ENCODE peak calls at places on chromosome 15, in nine cellular contexts. X is kidney glomerular epithelial cell; J is left cardiac atrium; V is GM23338; N is T-cell; G is HT-29; U is lower lobe of right lung; H is nucleus accumbens; M is stimulated activated naive CD8-positive, alpha-beta T cell treated with anti-CD3 and anti-CD28 coated beads, Interleukin-15, Interleukin-2, amounts not matched to agents 100 U/mL and 50 U/mL, for 24 hours. P is an unnamed sample.

GRCh38 chr15:40252141-40252437 is 13.2 kb downstream of the PAK6 start:
- DNase-seq in X (no peak), J (no peak), V (no peak), N (no peak), G (no peak), U (no peak), H (no peak), M (no peak), P (no peak)

GRCh38 chr15:63134245-63134644 is 12.6 kb downstream of the LACTB start:
- DNase-seq in X (no peak), J (no peak), V (peak; percentile 37), N (no peak), G (no peak), U (no peak), H (no peak), M (no peak), P (no peak)

GRCh38 chr15:74964794-74965193 is 8.2 kb upstream of the RPP25 start:
- DNase-seq in X (peak; percentile 4), J (no peak), V (no peak), N (no peak), G (no peak), U (no peak), H (no peak), M (no peak), P (no peak)

GRCh38 chr15:58598829-58599210 is 150.7 kb downstream of the ADAM10 start:
- DNase-seq in X (no peak), J (no peak), V (no peak), N (no peak), G (no peak), U (no peak), H (no peak), M (no peak), P (no peak)

GRCh38 chr15:40336129-40337122 is 4.3 kb downstream of the CCDC9B start:
- DNase-seq in X (no peak), J (no peak), V (peak; percentile 72), N (no peak), G (no peak), U (no peak), H (no peak), M (peak; percentile 27), P (no peak)

GRCh38 chr15:74316116-74316515 is 51.3 kb downstream of the CYP11A1 start:
- DNase-seq in X (no peak), J (no peak), V (no peak), N (no peak), G (no peak), U (no peak), H (no peak), M (no peak), P (no peak)

GRCh38 chr15:64809649-64810498 is 15.6 kb downstream of the PIF1 start:
- DNase-seq in X (peak; percentile 68), J (peak; percentile 87), V (peak; percentile 97), N (peak; percentile 62), G (peak; percentile 93), U (peak; percentile 79), H (peak; percentile 47), M (peak; percentile 86), P (peak; percentile 91)

GRCh38 chr15:49343546-49343945 is 79.5 kb upstream of the FGF7 start:
- DNase-seq in X (no peak), J (no peak), V (peak; percentile 14), N (no peak), G (no peak), U (no peak), H (no peak), M (no peak), P (no peak)

GRCh38 chr15:29939404-29939803 is 117.1 kb upstream of the TJP1 start:
- DNase-seq in X (peak; percentile 10), J (no peak), V (no peak), N (no peak), G (no peak), U (no peak), H (no peak), M (no peak), P (no peak)

GRCh38 chr15:51067510-51067909 is 27.2 kb downstream of the TNFAIP8L3 start:
- DNase-seq in X (no peak), J (no peak), V (no peak), N (no peak), G (no peak), U (no peak), H (no peak), M (no peak), P (no peak)

GRCh38 chr15:75815811-75816719 is 27.2 kb upstream of the UBE2Q2 start:
- DNase-seq in X (no peak), J (no peak), V (no peak), N (no peak), G (no peak), U (no peak), H (no peak), M (no peak), P (no peak)

GRCh38 chr15:93941687-93942086 is 289.7 kb upstream of the MCTP2 start:
- DNase-seq in X (no peak), J (no peak), V (no peak), N (no peak), G (no peak), U (no peak), H (no peak), M (no peak), P (no peak)

GRCh38 chr15:65634381-65634780 is 12.6 kb downstream of the SLC24A1 start:
- DNase-seq in X (no peak), J (no peak), V (no peak), N (no peak), G (no peak), U (no peak), H (no peak), M (no peak), P (no peak)

GRCh38 chr15:43187544-43188155 is 2.4 kb downstream of the CCNDBP1 start:
- DNase-seq in X (peak; percentile 43), J (no peak), V (peak; percentile 74), N (no peak), G (peak; percentile 52), U (no peak), H (no peak), M (no peak), P (peak; percentile 73)

GRCh38 chr15:67832965-67833503 is 6.8 kb downstream of the RNU6-1 start:
- DNase-seq in X (no peak), J (no peak), V (peak; percentile 84), N (no peak), G (peak; percentile 8), U (no peak), H (no peak), M (no peak), P (no peak)

GRCh38 chr15:48806151-48806550 is 4.7 kb downstream of the CEP152 start:
- DNase-seq in X (no peak), J (peak; percentile 30), V (peak; percentile 40), N (no peak), G (no peak), U (no peak), H (no peak), M (no peak), P (no peak)

GRCh38 chr15:49902791-49903481 is 216.1 kb downstream of the ATP8B4 start:
- DNase-seq in X (no peak), J (no peak), V (no peak), N (no peak), G (no peak), U (no peak), H (no peak), M (no peak), P (no peak)

GRCh38 chr15:62606376-62607164 is 436.0 kb upstream of the TPM1 start:
- DNase-seq in X (peak; percentile 97), J (no peak), V (no peak), N (no peak), G (no peak), U (no peak), H (no peak), M (no peak), P (no peak)

GRCh38 chr15:69666441-69666882 is 213.8 kb downstream of the RPLP1 start:
- DNase-seq in X (peak; percentile 33), J (peak; percentile 36), V (no peak), N (no peak), G (no peak), U (peak; percentile 59), H (no peak), M (peak; percentile 40), P (no peak)

GRCh38 chr15:74831813-74832495 is 5.5 kb downstream of the CPLX3 start:
- DNase-seq in X (no peak), J (no peak), V (no peak), N (no peak), G (no peak), U (no peak), H (no peak), M (no peak), P (no peak)

GRCh38 chr15:61879219-61879618 is 181.0 kb downstream of the VPS13C start:
- DNase-seq in X (no peak), J (no peak), V (no peak), N (no peak), G (peak; percentile 83), U (no peak), H (no peak), M (no peak), P (peak; percentile 13)

GRCh38 chr15:45548753-45549520 is 26.4 kb upstream of the SLC30A4 start:
- DNase-seq in X (no peak), J (no peak), V (peak; percentile 8), N (no peak), G (no peak), U (no peak), H (no peak), M (no peak), P (no peak)

GRCh38 chr15:27133244-27133643 is 162.3 kb downstream of the GABRG3 start:
- DNase-seq in X (no peak), J (no peak), V (no peak), N (no peak), G (no peak), U (no peak), H (no peak), M (no peak), P (no peak)

GRCh38 chr15:31495281-31495680 is 168.6 kb downstream of the KLF13 start:
- DNase-seq in X (no peak), J (no peak), V (no peak), N (no peak), G (no peak), U (no peak), H (no peak), M (no peak), P (no peak)

GRCh38 chr15:75138016-75138999 is 63.4 kb upstream of the C15orf39 start:
- DNase-seq in X (peak; percentile 54), J (no peak), V (no peak), N (no peak), G (no peak), U (no peak), H (no peak), M (no peak), P (no peak)

GRCh38 chr15:50358805-50359204 is 3.8 kb upstream of the GABPB1 start:
- DNase-seq in X (no peak), J (no peak), V (peak; percentile 61), N (no peak), G (peak; percentile 75), U (no peak), H (no peak), M (peak; percentile 28), P (peak; percentile 62)

GRCh38 chr15:82093325-82093724 is 47.5 kb upstream of the MEX3B start:
- DNase-seq in X (no peak), J (no peak), V (no peak), N (no peak), G (no peak), U (no peak), H (no peak), M (no peak), P (no peak)

GRCh38 chr15:68312701-68313204 is 35.2 kb downstream of the FEM1B start:
- DNase-seq in X (no peak), J (no peak), V (no peak), N (no peak), G (no peak), U (no peak), H (no peak), M (no peak), P (no peak)

GRCh38 chr15:100292010-100292409 is 49.8 kb downstream of the ADAMTS17 start:
- DNase-seq in X (no peak), J (no peak), V (no peak), N (no peak), G (no peak), U (no peak), H (no peak), M (no peak), P (no peak)

GRCh38 chr15:40999190-40999589 is 45.9 kb downstream of the CHAC1 start:
- DNase-seq in X (no peak), J (no peak), V (no peak), N (no peak), G (no peak), U (no peak), H (no peak), M (no peak), P (no peak)

GRCh38 chr15:63172376-63173115 is 15.3 kb upstream of the RPS27L start:
- DNase-seq in X (no peak), J (no peak), V (no peak), N (no peak), G (no peak), U (no peak), H (no peak), M (no peak), P (peak; percentile 14)